ENCODE peak calls at places on chromosomes 16 and 17, in six cellular contexts. One of them, this sample, is unnamed.

GRCh38 chr17:72118588-72119279 is 2.1 kb upstream of the SOX9 start:
- DNase-seq in HCT116: peak; percentile 58
- DNase-seq in HepG2: peak; percentile 75
- DNase-seq in H1: no peak
- DNase-seq in K562: peak; percentile 39
- DNase-seq in SK-N-SH: peak; percentile 83
- DNase-seq in this sample: peak; percentile 68

GRCh38 chr17:60766778-60767190 is 89.1 kb downstream of the BCAS3 start:
- DNase-seq in HCT116: no peak
- DNase-seq in HepG2: peak; percentile 64
- DNase-seq in H1: no peak
- DNase-seq in K562: no peak
- DNase-seq in SK-N-SH: no peak
- DNase-seq in this sample: no peak

GRCh38 chr17:55527520-55528118 is 16.4 kb upstream of the SMIM36 start:
- DNase-seq in HCT116: peak; percentile 42
- DNase-seq in HepG2: peak; percentile 39
- DNase-seq in H1: no peak
- DNase-seq in K562: peak; percentile 29
- DNase-seq in SK-N-SH: peak; percentile 74
- DNase-seq in this sample: peak; percentile 46

GRCh38 chr16:76729525-76729924 is 452.3 kb downstream of the CNTNAP4 start:
- DNase-seq in HCT116: no peak
- DNase-seq in HepG2: no peak
- DNase-seq in H1: no peak
- DNase-seq in K562: no peak
- DNase-seq in SK-N-SH: no peak
- DNase-seq in this sample: no peak

GRCh38 chr16:72066747-72067146 is 3.7 kb downstream of the HPR start:
- DNase-seq in HCT116: peak; percentile 13
- DNase-seq in HepG2: peak; percentile 72
- DNase-seq in H1: no peak
- DNase-seq in K562: peak; percentile 60
- DNase-seq in SK-N-SH: peak; percentile 37
- DNase-seq in this sample: peak; percentile 38

GRCh38 chr16:88435437-88436355 is 17.4 kb upstream of the ZFPM1 start:
- DNase-seq in HCT116: no peak
- DNase-seq in HepG2: no peak
- DNase-seq in H1: no peak
- DNase-seq in K562: no peak
- DNase-seq in SK-N-SH: no peak
- DNase-seq in this sample: no peak

GRCh38 chr17:4610162-4610561 is 25.8 kb downstream of the SMTNL2 start:
- DNase-seq in HCT116: no peak
- DNase-seq in HepG2: peak; percentile 80
- DNase-seq in H1: no peak
- DNase-seq in K562: no peak
- DNase-seq in SK-N-SH: no peak
- DNase-seq in this sample: no peak

GRCh38 chr17:37494401-37494831 is 4.7 kb downstream of the DUSP14 start:
- DNase-seq in HCT116: no peak
- DNase-seq in HepG2: peak; percentile 51
- DNase-seq in H1: no peak
- DNase-seq in K562: no peak
- DNase-seq in SK-N-SH: no peak
- DNase-seq in this sample: no peak

GRCh38 chr16:87374313-87374712 is 9.3 kb downstream of the FBXO31 start:
- DNase-seq in HCT116: no peak
- DNase-seq in HepG2: no peak
- DNase-seq in H1: no peak
- DNase-seq in K562: no peak
- DNase-seq in SK-N-SH: no peak
- DNase-seq in this sample: no peak

GRCh38 chr16:50695017-50696000 is 1.9 kb downstream of the NOD2 start:
- DNase-seq in HCT116: no peak
- DNase-seq in HepG2: no peak
- DNase-seq in H1: no peak
- DNase-seq in K562: no peak
- DNase-seq in SK-N-SH: no peak
- DNase-seq in this sample: no peak

GRCh38 chr17:33469911-33470310 is 176.8 kb upstream of the ASIC2 start:
- DNase-seq in HCT116: no peak
- DNase-seq in HepG2: no peak
- DNase-seq in H1: no peak
- DNase-seq in K562: no peak
- DNase-seq in SK-N-SH: no peak
- DNase-seq in this sample: no peak

GRCh38 chr17:82320956-82321927 is 3.8 kb upstream of the CD7 start:
- DNase-seq in HCT116: no peak
- DNase-seq in HepG2: no peak
- DNase-seq in H1: no peak
- DNase-seq in K562: peak; percentile 82
- DNase-seq in SK-N-SH: peak; percentile 95
- DNase-seq in this sample: no peak

GRCh38 chr16:10969615-10970014 is 25.3 kb downstream of the CLEC16A start:
- DNase-seq in HCT116: no peak
- DNase-seq in HepG2: no peak
- DNase-seq in H1: no peak
- DNase-seq in K562: no peak
- DNase-seq in SK-N-SH: no peak
- DNase-seq in this sample: no peak

GRCh38 chr16:84313921-84314320 is 19.2 kb downstream of the WFDC1 start:
- DNase-seq in HCT116: no peak
- DNase-seq in HepG2: no peak
- DNase-seq in H1: no peak
- DNase-seq in K562: no peak
- DNase-seq in SK-N-SH: no peak
- DNase-seq in this sample: no peak

GRCh38 chr16:72990571-72990970 is 57.4 kb downstream of the ZFHX3 start:
- DNase-seq in HCT116: no peak
- DNase-seq in HepG2: no peak
- DNase-seq in H1: no peak
- DNase-seq in K562: no peak
- DNase-seq in SK-N-SH: no peak
- DNase-seq in this sample: no peak

GRCh38 chr17:12993631-12994030 is 24.2 kb downstream of the ELAC2 start:
- DNase-seq in HCT116: no peak
- DNase-seq in HepG2: no peak
- DNase-seq in H1: no peak
- DNase-seq in K562: no peak
- DNase-seq in SK-N-SH: no peak
- DNase-seq in this sample: no peak

GRCh38 chr17:49496866-49497146 is 1.7 kb downstream of the NGFR start:
- DNase-seq in HCT116: no peak
- DNase-seq in HepG2: no peak
- DNase-seq in H1: no peak
- DNase-seq in K562: no peak
- DNase-seq in SK-N-SH: no peak
- DNase-seq in this sample: no peak

GRCh38 chr17:6365187-6365943 is 69.6 kb downstream of the AIPL1 start:
- DNase-seq in HCT116: no peak
- DNase-seq in HepG2: no peak
- DNase-seq in H1: no peak
- DNase-seq in K562: no peak
- DNase-seq in SK-N-SH: no peak
- DNase-seq in this sample: no peak

GRCh38 chr16:75053791-75054555 is 55.1 kb downstream of the ZNRF1 start:
- DNase-seq in HCT116: peak; percentile 40
- DNase-seq in HepG2: peak; percentile 94
- DNase-seq in H1: no peak
- DNase-seq in K562: no peak
- DNase-seq in SK-N-SH: peak; percentile 55
- DNase-seq in this sample: peak; percentile 91

GRCh38 chr17:73492802-73493139 is 151.5 kb downstream of the SDK2 start:
- DNase-seq in HCT116: no peak
- DNase-seq in HepG2: no peak
- DNase-seq in H1: no peak
- DNase-seq in K562: no peak
- DNase-seq in SK-N-SH: peak; percentile 93
- DNase-seq in this sample: no peak

GRCh38 chr16:72787519-72788268 is 260.2 kb downstream of the ZFHX3 start:
- DNase-seq in HCT116: no peak
- DNase-seq in HepG2: no peak
- DNase-seq in H1: no peak
- DNase-seq in K562: no peak
- DNase-seq in SK-N-SH: no peak
- DNase-seq in this sample: no peak

DNA sequence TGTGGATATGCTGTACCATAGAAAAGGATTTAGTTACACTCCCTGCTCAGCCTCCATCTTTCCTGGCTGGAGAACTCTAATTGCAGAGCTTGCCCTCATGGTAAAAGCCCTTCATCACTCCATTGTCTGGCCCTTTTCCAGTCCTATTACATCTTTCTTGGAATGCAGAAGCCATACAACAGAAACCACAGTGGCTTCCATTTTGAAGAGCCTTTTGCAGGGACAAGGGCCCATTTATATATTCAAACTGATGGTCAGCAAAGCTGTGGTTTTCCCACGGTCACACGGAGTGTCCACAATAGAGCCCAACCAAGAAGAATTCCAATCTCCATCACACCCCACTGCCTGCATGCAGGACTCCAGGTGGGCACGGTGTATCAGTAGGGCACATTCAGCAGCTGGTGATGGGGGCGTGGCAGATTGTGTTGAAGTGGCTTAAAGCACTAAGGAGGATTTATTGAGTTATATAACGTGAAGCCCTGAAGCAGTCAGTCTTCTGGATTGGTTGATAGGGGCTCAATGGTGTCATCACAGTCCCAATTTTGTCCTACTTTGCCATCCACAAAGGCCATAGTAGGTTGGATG is 20.3 kb downstream of the COPRS start:
- DNase-seq in HCT116: no peak
- DNase-seq in HepG2: no peak
- DNase-seq in H1: no peak
- DNase-seq in K562: no peak
- DNase-seq in SK-N-SH: no peak
- DNase-seq in this sample: no peak
- TF ChIP-seq JUND in HCT116: no peak
- TF ChIP-seq JUND in HepG2: no peak
- TF ChIP-seq JUND in H1: no peak
- TF ChIP-seq JUND in K562: no peak
- TF ChIP-seq JUND in SK-N-SH: no peak
- TF ChIP-seq JUND in this sample: no peak

GRCh38 chr17:56744721-56745120 is 89.0 kb downstream of the C17orf67 start:
- DNase-seq in HCT116: no peak
- DNase-seq in HepG2: no peak
- DNase-seq in H1: no peak
- DNase-seq in K562: no peak
- DNase-seq in SK-N-SH: no peak
- DNase-seq in this sample: no peak
- TF ChIP-seq JUND in HCT116: no peak
- TF ChIP-seq JUND in HepG2: no peak
- TF ChIP-seq JUND in H1: no peak
- TF ChIP-seq JUND in K562: no peak
- TF ChIP-seq JUND in SK-N-SH: no peak
- TF ChIP-seq JUND in this sample: no peak

DNA sequence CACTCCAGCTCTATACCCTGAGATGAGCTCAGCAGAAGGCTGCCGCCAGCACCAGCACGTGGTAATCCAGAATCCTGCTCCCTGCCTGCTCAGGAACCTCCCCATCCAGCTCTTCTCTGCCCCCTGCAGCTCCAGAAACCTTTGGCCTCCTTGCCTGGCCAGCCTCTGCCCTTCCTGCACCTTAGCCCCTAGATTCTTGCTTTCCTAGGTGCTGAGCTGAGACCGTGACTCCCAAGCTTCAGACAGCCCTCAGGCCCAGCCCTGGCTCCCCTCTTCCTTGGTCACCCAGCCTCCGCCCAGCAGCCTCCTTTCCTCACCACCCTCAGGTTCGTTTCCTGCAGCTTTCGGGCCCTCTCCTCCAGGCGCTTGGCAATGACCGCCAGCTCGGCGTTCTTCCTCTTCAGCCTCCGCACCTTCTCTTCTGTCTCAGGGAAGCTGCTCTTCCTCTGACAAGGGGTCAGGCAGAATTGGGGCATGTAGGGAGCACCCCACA is 2.6 kb downstream of the TSPOAP1 start:
- DNase-seq in HCT116: no peak
- DNase-seq in HepG2: no peak
- DNase-seq in H1: no peak
- DNase-seq in K562: no peak
- DNase-seq in SK-N-SH: peak; percentile 33
- DNase-seq in this sample: no peak
- TF ChIP-seq JUND in HCT116: no peak
- TF ChIP-seq JUND in HepG2: no peak
- TF ChIP-seq JUND in H1: no peak
- TF ChIP-seq JUND in K562: no peak
- TF ChIP-seq JUND in SK-N-SH: no peak
- TF ChIP-seq JUND in this sample: no peak

GRCh38 chr17:9367186-9367585 is 208.4 kb downstream of the STX8 start:
- DNase-seq in HCT116: no peak
- DNase-seq in HepG2: no peak
- DNase-seq in H1: no peak
- DNase-seq in K562: no peak
- DNase-seq in SK-N-SH: no peak
- DNase-seq in this sample: no peak
- TF ChIP-seq JUND in HCT116: no peak
- TF ChIP-seq JUND in HepG2: no peak
- TF ChIP-seq JUND in H1: no peak
- TF ChIP-seq JUND in K562: no peak
- TF ChIP-seq JUND in SK-N-SH: no peak
- TF ChIP-seq JUND in this sample: no peak

DNA sequence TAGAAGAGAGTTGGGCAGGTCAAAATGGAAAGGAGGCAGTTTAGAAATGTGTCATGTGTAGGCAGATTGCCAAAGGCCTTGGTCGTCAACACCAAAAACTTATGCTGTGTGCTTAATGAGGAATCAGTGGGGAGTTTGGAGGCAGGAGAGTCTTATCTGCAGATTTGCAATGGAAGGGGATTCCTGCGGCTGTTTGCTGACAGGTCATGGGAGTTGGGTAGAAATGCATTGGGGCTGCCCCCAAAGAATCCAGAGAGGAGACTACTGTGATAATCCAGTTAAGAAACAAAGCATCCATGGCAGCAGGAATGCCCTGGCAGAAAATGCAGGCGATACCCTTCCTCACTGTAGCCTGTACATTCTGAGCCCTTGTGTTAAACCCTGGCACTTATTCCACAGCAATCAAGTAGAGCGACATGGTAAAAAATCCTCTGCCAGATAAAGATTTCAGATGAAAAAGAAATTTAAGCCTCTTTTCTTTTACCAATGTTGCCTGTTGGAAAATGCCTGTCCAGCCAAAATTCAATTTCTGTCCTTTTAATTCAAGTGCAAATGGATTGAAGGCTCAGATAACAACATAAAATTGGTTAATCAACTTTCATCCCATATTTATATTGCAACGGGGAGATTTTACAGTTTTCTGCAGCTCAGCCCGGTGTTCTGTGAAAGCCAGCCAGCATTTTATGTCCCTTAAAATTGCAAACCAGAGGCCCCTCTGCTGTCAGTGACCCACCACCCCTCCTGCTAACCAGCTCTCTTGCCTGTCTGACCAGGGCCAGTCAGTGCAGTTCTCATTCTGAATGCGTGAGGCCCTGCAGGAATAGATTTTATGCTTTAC is 490.9 kb upstream of the CDH5 start:
- DNase-seq in HCT116: no peak
- DNase-seq in HepG2: no peak
- DNase-seq in H1: no peak
- DNase-seq in K562: no peak
- DNase-seq in SK-N-SH: peak; percentile 51
- DNase-seq in this sample: no peak
- TF ChIP-seq JUND in HCT116: no peak
- TF ChIP-seq JUND in HepG2: no peak
- TF ChIP-seq JUND in H1: no peak
- TF ChIP-seq JUND in K562: no peak
- TF ChIP-seq JUND in SK-N-SH: no peak
- TF ChIP-seq JUND in this sample: no peak

This sample was measured in T47D.